ENCODE peak calls at places on chromosomes 11 and 22, in four cellular contexts. E is substantia nigra, X is HAP-1, B is Calu3. S is an unnamed sample.

GRCh38 chr11:13019313-13019712 is 10.2 kb downstream of the RASSF10 start:
- DNase-seq in E (no peak), X (no peak), B (no peak), S (no peak)

GRCh38 chr11:93487032-93487483 is 56.1 kb downstream of the SMCO4 start:
- DNase-seq in E (no peak), X (no peak), B (no peak), S (no peak)

GRCh38 chr22:47063606-47064005 is 301.2 kb downstream of the TBC1D22A start:
- DNase-seq in E (no peak), X (no peak), B (no peak), S (no peak)

GRCh38 chr22:48654492-48654891 is 1173.2 kb downstream of the BRD1 start:
- DNase-seq in E (no peak), X (no peak), B (no peak), S (no peak)

GRCh38 chr22:50507991-50508884 is at the start of gene NCAPH2:
- DNase-seq in E (peak; percentile 97), X (peak; percentile 97), B (peak; percentile 96), S (peak; percentile 97)

GRCh38 chr22:30314918-30315317 is 11.8 kb downstream of the TBC1D10A start:
- DNase-seq in E (no peak), X (no peak), B (no peak), S (no peak)

GRCh38 chr11:132022718-132023117 is 652.3 kb downstream of the NTM start:
- DNase-seq in E (no peak), X (no peak), B (no peak), S (no peak)

GRCh38 chr22:25741692-25742626 is at the start of gene MYO18B:
- DNase-seq in E (no peak), X (no peak), B (no peak), S (no peak)

GRCh38 chr22:40819741-40820140 is 595 bp upstream of the SLC25A17 start:
- DNase-seq in E (no peak), X (no peak), B (no peak), S (no peak)

GRCh38 chr11:93570759-93571413 is 27.7 kb upstream of the SMCO4 start:
- DNase-seq in E (no peak), X (no peak), B (peak; percentile 18), S (peak; percentile 77)

GRCh38 chr11:7077101-7077500 is 11.7 kb upstream of the RBMXL2 start:
- DNase-seq in E (no peak), X (peak; percentile 38), B (no peak), S (no peak)

GRCh38 chr11:130318031-130318673 is 3.4 kb upstream of the ZBTB44 start:
- DNase-seq in E (no peak), X (no peak), B (no peak), S (no peak)

GRCh38 chr11:73034777-73035176 is 107.3 kb downstream of the FCHSD2 start:
- DNase-seq in E (no peak), X (no peak), B (no peak), S (no peak)

S was measured in mucosa of gallbladder.